ENCODE peak calls at places on chromosomes 4 and X, in six cellular contexts. I is neural crest cell, T is upper lobe of left lung, P is nephron progenitor cell, H is HFF-Myc, J is astrocyte of the spinal cord. L is an unnamed sample.

GRCh38 chr4:139665690-139666529 is at the start of gene MGST2:
- DNase-seq in P (peak; percentile 79), T (peak; percentile 85), I (peak; percentile 48), H (no peak), J (peak; percentile 63), L (peak; percentile 71)

GRCh38 chr4:181528570-181529184 is 714.5 kb upstream of the TENM3 start:
- DNase-seq in T (peak; percentile 51), I (peak; percentile 88), H (peak; percentile 17), J (peak; percentile 75), P (peak; percentile 83), L (peak; percentile 70)

GRCh38 chrX:39652336-39652735 is 445.4 kb downstream of the BCOR start:
- DNase-seq in T (no peak), H (no peak), J (no peak), I (no peak), P (no peak), L (no peak)

GRCh38 chr4:117983541-117984451 is 50.5 kb upstream of the NDST3 start:
- DNase-seq in J (peak; percentile 78), I (no peak), H (peak; percentile 7), T (no peak), P (no peak), L (no peak)

GRCh38 chr4:99723555-99724450 is 66.2 kb upstream of the C4orf54 start:
- DNase-seq in I (no peak), T (peak; percentile 75), H (peak; percentile 14), J (peak; percentile 54), P (no peak), L (no peak)

GRCh38 chr4:139144911-139145551 is 32.0 kb downstream of the ELF2 start:
- DNase-seq in J (no peak), P (no peak), T (peak; percentile 31), I (no peak), H (no peak), L (no peak)

GRCh38 chrX:84118315-84118714 is 69.7 kb downstream of the RPS6KA6 start:
- DNase-seq in J (no peak), P (no peak), H (no peak), I (no peak), T (no peak), L (no peak)

GRCh38 chr4:130125468-130125867 is 1029.5 kb downstream of the C4orf33 start:
- DNase-seq in J (peak; percentile 53), P (no peak), H (no peak), T (no peak), I (no peak), L (no peak)

GRCh38 chr4:55435136-55435535 is 39.4 kb downstream of the TMEM165 start:
- DNase-seq in T (no peak), P (no peak), H (no peak), J (peak; percentile 25), I (no peak), L (no peak)

GRCh38 chr4:135240796-135241195 is 1039.2 kb upstream of the PABPC4L start:
- DNase-seq in J (no peak), T (no peak), P (no peak), H (no peak), I (no peak), L (no peak)

GRCh38 chr4:32172761-32173160 is 1452.6 kb downstream of the PCDH7 start:
- DNase-seq in P (no peak), T (no peak), H (no peak), J (peak; percentile 52), I (no peak), L (no peak)

GRCh38 chr4:74608151-74608949 is 163.4 kb downstream of the AREG start:
- DNase-seq in P (no peak), I (no peak), T (no peak), J (no peak), H (no peak), L (no peak)

GRCh38 chrX:109863811-109864210 is 130.8 kb upstream of the ACSL4 start:
- DNase-seq in J (no peak), I (no peak), T (no peak), H (no peak), P (no peak), L (no peak)

GRCh38 chr4:80078361-80079092 is 5.5 kb upstream of the ANTXR2 start:
- DNase-seq in T (no peak), P (no peak), J (no peak), I (no peak), H (no peak), L (no peak)

GRCh38 chr4:63541828-63542227 is 867.4 kb downstream of the TECRL start:
- DNase-seq in T (no peak), H (no peak), I (no peak), J (no peak), P (no peak), L (no peak)

GRCh38 chr4:150242820-150243458 is 164.7 kb downstream of the DCLK2 start:
- DNase-seq in I (peak; percentile 46), J (peak; percentile 55), H (no peak), T (no peak), P (peak; percentile 51), L (no peak)

GRCh38 chr4:113871080-113871479 is 108.4 kb downstream of the ARSJ start:
- DNase-seq in P (no peak), T (no peak), H (no peak), J (no peak), I (no peak), L (no peak)

GRCh38 chr4:82430193-82431025 is at the start of the genes ENOPH1 and HNRNPDL:
- DNase-seq in J (peak; percentile 97), I (peak; percentile 96), P (peak; percentile 95), T (peak; percentile 97), H (peak; percentile 91), L (peak; percentile 95)

GRCh38 chr4:82428969-82429727 is 1.1 kb downstream of the HNRNPDL start:
- DNase-seq in I (peak; percentile 93), H (no peak), P (peak; percentile 97), J (peak; percentile 93), T (peak; percentile 90), L (peak; percentile 95)

GRCh38 chr4:82429728-82430192 is 502 bp downstream of the HNRNPDL start:
- DNase-seq in P (no peak), H (no peak), T (no peak), I (no peak), J (no peak), L (no peak)

GRCh38 chr4:82431026-82431745 is 796 bp downstream of the ENOPH1 start:
- DNase-seq in J (no peak), I (no peak), H (no peak), T (peak; percentile 44), P (no peak), L (peak; percentile 28)

DNA sequence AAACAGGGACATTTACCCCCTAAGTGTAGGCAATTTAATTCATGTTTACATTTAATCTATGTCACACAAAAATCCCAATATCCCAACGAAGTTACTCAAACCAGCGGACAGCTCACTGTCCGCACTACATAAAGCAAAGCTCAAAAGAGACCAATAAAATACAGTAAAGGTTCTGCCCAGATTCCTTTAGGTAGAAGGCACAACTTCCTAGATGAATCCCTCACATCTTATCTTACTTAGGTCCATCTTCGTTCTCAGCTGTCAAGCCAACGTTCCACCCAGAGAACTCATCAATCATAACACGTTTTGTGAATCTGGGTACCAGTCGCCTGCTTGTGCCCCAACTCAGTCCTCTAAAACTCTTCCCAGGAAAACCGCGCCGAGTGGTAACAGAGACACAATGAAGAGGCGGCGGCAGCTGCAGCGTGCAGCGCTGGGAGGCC is 1.7 kb downstream of the HNRNPDL start:
- DNase-seq in I (no peak), J (no peak), T (no peak), H (no peak), P (no peak), L (no peak)
- TF ChIP-seq CTCF in I (no peak), J (no peak), T (no peak), H (no peak), P (no peak), L (no peak)

DNA sequence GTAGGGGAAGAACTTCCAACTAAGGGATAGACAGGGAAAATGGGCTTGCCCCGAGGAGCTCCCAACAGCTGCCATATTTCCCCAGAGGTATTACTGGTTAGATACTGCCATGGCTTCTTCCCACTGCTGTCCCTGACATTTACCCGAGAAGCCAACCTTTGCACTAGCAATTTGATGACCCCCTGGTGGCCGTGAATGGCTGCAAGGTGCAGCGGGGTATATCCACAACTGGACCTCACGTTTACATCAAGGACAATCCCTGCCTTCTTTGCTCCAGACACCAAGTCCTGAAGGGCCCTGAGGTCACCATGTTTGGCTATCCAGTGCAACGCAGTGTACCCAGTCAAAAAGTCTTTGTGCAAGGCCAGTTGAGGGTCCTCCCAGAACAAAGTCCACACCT is 2.3 kb downstream of the SOWAHB start:
- DNase-seq in J (no peak), I (no peak), T (no peak), P (no peak), H (no peak), L (no peak)
- TF ChIP-seq CTCF in J (peak; percentile 1), I (peak; percentile 20), T (no peak), P (no peak), H (no peak), L (peak; percentile 24)

DNA sequence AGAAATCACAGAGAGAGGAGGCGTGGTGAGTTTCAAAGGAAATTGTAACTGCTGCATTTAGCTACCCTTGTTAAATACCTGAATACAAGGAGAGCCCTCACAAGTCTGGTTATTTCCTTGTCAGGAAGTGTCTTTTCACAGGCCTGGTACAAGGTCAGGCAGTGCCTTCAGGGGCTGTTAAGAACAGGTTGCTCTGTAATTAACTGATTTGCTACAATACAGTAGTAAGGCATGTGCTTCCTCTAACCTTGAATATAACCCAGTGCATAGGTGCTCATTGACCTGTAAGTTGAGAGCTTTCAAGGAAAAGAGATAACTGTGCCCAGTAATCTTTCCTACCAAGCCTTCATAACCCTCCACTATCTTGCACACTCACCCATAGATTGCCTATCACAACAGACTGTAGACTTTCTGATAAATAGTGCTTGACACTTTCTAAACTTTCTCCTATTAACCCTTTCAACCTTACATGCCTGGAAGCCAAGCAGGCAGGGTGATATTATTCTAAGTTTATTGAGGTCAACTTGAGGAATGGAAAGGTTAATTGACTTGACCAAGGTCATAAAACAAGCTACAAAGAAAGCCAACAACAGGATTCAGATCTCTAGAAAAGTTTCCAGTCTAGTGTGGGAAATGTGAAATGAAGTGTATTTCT is 148.1 kb downstream of the PPARGC1A start:
- DNase-seq in J (no peak), I (no peak), P (no peak), T (no peak), H (no peak), L (no peak)
- TF ChIP-seq CTCF in J (no peak), I (no peak), P (no peak), T (no peak), H (no peak), L (no peak)

GRCh38 chr4:184313058-184313709 is 95.5 kb upstream of the ENPP6 start:
- DNase-seq in P (no peak), J (no peak), H (no peak), I (no peak), T (no peak), L (no peak)

GRCh38 chr4:184310881-184311709 is 93.4 kb upstream of the ENPP6 start:
- DNase-seq in J (no peak), H (no peak), P (no peak), T (no peak), I (no peak), L (no peak)

GRCh38 chr4:184312126-184312525 is 94.5 kb upstream of the ENPP6 start:
- DNase-seq in P (no peak), H (no peak), I (no peak), T (no peak), J (no peak), L (no peak)

GRCh38 chr4:184309241-184310170 is 91.8 kb upstream of the ENPP6 start:
- DNase-seq in H (no peak), P (no peak), J (no peak), T (no peak), I (no peak), L (no peak)

DNA sequence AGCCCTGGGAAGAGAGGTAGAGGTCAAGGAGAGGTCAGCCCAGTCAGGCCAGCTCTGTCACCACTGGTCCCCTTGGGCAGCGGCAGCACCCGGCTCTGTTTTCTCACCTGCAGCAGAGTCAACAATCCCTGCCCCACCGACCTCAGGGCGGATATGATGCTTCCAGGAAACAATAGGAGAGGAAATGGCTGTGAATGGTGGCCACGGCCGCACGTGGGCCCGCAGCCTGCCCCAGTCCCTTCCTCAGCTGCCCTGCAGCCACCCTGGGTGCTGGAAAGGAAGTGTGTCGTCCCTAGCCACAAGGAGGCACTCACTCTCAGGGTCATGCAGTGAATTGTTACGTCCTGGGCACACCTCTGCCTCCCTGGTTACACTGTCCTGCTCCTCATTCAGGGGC is 92.5 kb upstream of the ENPP6 start:
- DNase-seq in J (no peak), I (no peak), H (no peak), T (peak; percentile 66), P (no peak), L (no peak)
- TF ChIP-seq CTCF in J (peak; percentile 8), I (no peak), H (peak; percentile 8), T (no peak), P (no peak), L (no peak)